ENCODE peak calls at places on chromosomes 12 and 14, in six cellular contexts. N is OCI-M1; I is aorta; E is transverse colon; U is CD8-positive, alpha-beta T cell; L is lower lobe of right lung. Q is an unnamed sample.

GRCh38 chr12:3520168-3520567 is 29.2 kb downstream of the PRMT8 start:
- DNase-seq in N (no peak), I (no peak), E (peak), U (no peak), L (no peak), Q (no peak)

GRCh38 chr12:92047058-92047826 is 98.4 kb downstream of the BTG1 start:
- DNase-seq in N (no peak), I (no peak), E (no peak), U (peak), L (no peak), Q (no peak)

GRCh38 chr12:19166956-19167355 is 37.4 kb downstream of the PLEKHA5 start:
- DNase-seq in N (no peak), I (no peak), E (no peak), U (no peak), L (no peak), Q (no peak)

GRCh38 chr12:122849352-122850047 is 14.2 kb downstream of the HIP1R start:
- DNase-seq in N (no peak), I (peak), E (no peak), U (no peak), L (peak), Q (no peak)

GRCh38 chr14:94177806-94178205 is 3.7 kb downstream of the PPP4R4 start:
- DNase-seq in N (no peak), I (no peak), E (no peak), U (no peak), L (no peak), Q (peak)

GRCh38 chr12:69916541-69917270 is 91.7 kb downstream of the MYRFL start:
- DNase-seq in N (no peak), I (no peak), E (no peak), U (no peak), L (no peak), Q (no peak)

GRCh38 chr14:92883066-92883465 is 39.9 kb upstream of the CHGA start:
- DNase-seq in N (no peak), I (no peak), E (no peak), U (no peak), L (no peak), Q (no peak)

GRCh38 chr12:56126732-56127239 is 1.3 kb upstream of the ESYT1 start:
- DNase-seq in N (peak), I (no peak), E (no peak), U (no peak), L (no peak), Q (no peak)

GRCh38 chr14:106803379-106803778 is 1277.0 kb downstream of the TMEM121 start:
- DNase-seq in N (no peak), I (no peak), E (no peak), U (no peak), L (no peak), Q (no peak)

GRCh38 chr12:47591795-47592194 is 114.0 kb downstream of the RPAP3 start:
- DNase-seq in N (no peak), I (no peak), E (no peak), U (no peak), L (no peak), Q (no peak)

GRCh38 chr12:123006977-123007376 is 26.5 kb downstream of the ARL6IP4 start:
- DNase-seq in N (no peak), I (no peak), E (no peak), U (no peak), L (no peak), Q (no peak)

GRCh38 chr14:101251812-101252442 is 309.4 kb upstream of the DIO3 start:
- DNase-seq in N (no peak), I (no peak), E (no peak), U (no peak), L (no peak), Q (no peak)

GRCh38 chr12:120388711-120389431 is 19.9 kb upstream of the MSI1 start:
- DNase-seq in N (no peak), I (no peak), E (no peak), U (no peak), L (no peak), Q (no peak)

GRCh38 chr12:122851820-122852219 is 16.6 kb downstream of the HIP1R start:
- DNase-seq in N (no peak), I (peak), E (no peak), U (no peak), L (no peak), Q (peak)

Q was measured in mammary epithelial cell.